ENCODE peak calls at places on chromosomes 16 and 17, in six cellular contexts. One of them, this sample, is unnamed.

GRCh38 chr17:77948690-77949114 is 9.8 kb upstream of the TNRC6C start:
- DNase-seq in AG04449: no peak
- DNase-seq in heart left ventricle: peak; percentile 16
- DNase-seq in AG09309: no peak
- DNase-seq in CD8-positive, alpha-beta T cell: no peak
- DNase-seq in natural killer cell: no peak
- DNase-seq in this sample: peak; percentile 26

GRCh38 chr17:58330544-58330996 is 2.0 kb upstream of the TSPOAP1 start:
- DNase-seq in AG04449: no peak
- DNase-seq in heart left ventricle: no peak
- DNase-seq in AG09309: no peak
- DNase-seq in CD8-positive, alpha-beta T cell: no peak
- DNase-seq in natural killer cell: no peak
- DNase-seq in this sample: no peak

GRCh38 chr16:17590711-17591654 is 120.2 kb upstream of the XYLT1 start:
- DNase-seq in AG04449: no peak
- DNase-seq in heart left ventricle: no peak
- DNase-seq in AG09309: peak; percentile 54
- DNase-seq in CD8-positive, alpha-beta T cell: peak; percentile 32
- DNase-seq in natural killer cell: peak; percentile 22
- DNase-seq in this sample: no peak

GRCh38 chr17:65483438-65483837 is 78.0 kb downstream of the AXIN2 start:
- DNase-seq in AG04449: no peak
- DNase-seq in heart left ventricle: no peak
- DNase-seq in AG09309: no peak
- DNase-seq in CD8-positive, alpha-beta T cell: no peak
- DNase-seq in natural killer cell: no peak
- DNase-seq in this sample: no peak

GRCh38 chr16:47475786-47476185 is 14.7 kb downstream of the PHKB start:
- DNase-seq in AG04449: peak; percentile 16
- DNase-seq in heart left ventricle: no peak
- DNase-seq in AG09309: no peak
- DNase-seq in CD8-positive, alpha-beta T cell: no peak
- DNase-seq in natural killer cell: no peak
- DNase-seq in this sample: no peak

GRCh38 chr17:61397086-61397842 is 2.4 kb upstream of the TBX2 start:
- DNase-seq in AG04449: no peak
- DNase-seq in heart left ventricle: no peak
- DNase-seq in AG09309: no peak
- DNase-seq in CD8-positive, alpha-beta T cell: no peak
- DNase-seq in natural killer cell: no peak
- DNase-seq in this sample: no peak

GRCh38 chr16:15907863-15908478 is 19.6 kb upstream of the CEP20 start:
- DNase-seq in AG04449: no peak
- DNase-seq in heart left ventricle: no peak
- DNase-seq in AG09309: no peak
- DNase-seq in CD8-positive, alpha-beta T cell: no peak
- DNase-seq in natural killer cell: no peak
- DNase-seq in this sample: no peak

GRCh38 chr17:9016941-9017552 is 4.3 kb upstream of the NTN1 start:
- DNase-seq in AG04449: no peak
- DNase-seq in heart left ventricle: no peak
- DNase-seq in AG09309: no peak
- DNase-seq in CD8-positive, alpha-beta T cell: no peak
- DNase-seq in natural killer cell: no peak
- DNase-seq in this sample: no peak

GRCh38 chr17:61689610-61690180 is 98.7 kb upstream of the NACA2 start:
- DNase-seq in AG04449: no peak
- DNase-seq in heart left ventricle: no peak
- DNase-seq in AG09309: no peak
- DNase-seq in CD8-positive, alpha-beta T cell: no peak
- DNase-seq in natural killer cell: no peak
- DNase-seq in this sample: no peak

GRCh38 chr16:66924527-66925321 is 611 bp downstream of the RRAD start:
- DNase-seq in AG04449: no peak
- DNase-seq in heart left ventricle: no peak
- DNase-seq in AG09309: no peak
- DNase-seq in CD8-positive, alpha-beta T cell: peak; percentile 38
- DNase-seq in natural killer cell: peak; percentile 47
- DNase-seq in this sample: peak; percentile 69

GRCh38 chr17:28612936-28613872 is 781 bp downstream of the RSKR start:
- DNase-seq in AG04449: no peak
- DNase-seq in heart left ventricle: no peak
- DNase-seq in AG09309: no peak
- DNase-seq in CD8-positive, alpha-beta T cell: peak; percentile 45
- DNase-seq in natural killer cell: peak; percentile 23
- DNase-seq in this sample: peak; percentile 62

GRCh38 chr17:71521724-71522123 is 599.1 kb upstream of the SOX9 start:
- DNase-seq in AG04449: no peak
- DNase-seq in heart left ventricle: no peak
- DNase-seq in AG09309: no peak
- DNase-seq in CD8-positive, alpha-beta T cell: no peak
- DNase-seq in natural killer cell: no peak
- DNase-seq in this sample: no peak

GRCh38 chr16:87119168-87119567 is 198.0 kb downstream of the C16orf95 start:
- DNase-seq in AG04449: no peak
- DNase-seq in heart left ventricle: no peak
- DNase-seq in AG09309: no peak
- DNase-seq in CD8-positive, alpha-beta T cell: no peak
- DNase-seq in natural killer cell: no peak
- DNase-seq in this sample: no peak

GRCh38 chr16:70753694-70754325 is 47.1 kb downstream of the VAC14 start:
- DNase-seq in AG04449: no peak
- DNase-seq in heart left ventricle: no peak
- DNase-seq in AG09309: no peak
- DNase-seq in CD8-positive, alpha-beta T cell: no peak
- DNase-seq in natural killer cell: no peak
- DNase-seq in this sample: no peak

GRCh38 chr16:55401036-55401435 is 77.0 kb downstream of the IRX6 start:
- DNase-seq in AG04449: no peak
- DNase-seq in heart left ventricle: no peak
- DNase-seq in AG09309: no peak
- DNase-seq in CD8-positive, alpha-beta T cell: no peak
- DNase-seq in natural killer cell: no peak
- DNase-seq in this sample: no peak

GRCh38 chr17:40909755-40910154 is 24.7 kb upstream of the KRT20 start:
- DNase-seq in AG04449: no peak
- DNase-seq in heart left ventricle: no peak
- DNase-seq in AG09309: peak; percentile 82
- DNase-seq in CD8-positive, alpha-beta T cell: no peak
- DNase-seq in natural killer cell: no peak
- DNase-seq in this sample: no peak

GRCh38 chr17:82525712-82526111 is 6.2 kb downstream of the FOXK2 start:
- DNase-seq in AG04449: no peak
- DNase-seq in heart left ventricle: no peak
- DNase-seq in AG09309: no peak
- DNase-seq in CD8-positive, alpha-beta T cell: no peak
- DNase-seq in natural killer cell: no peak
- DNase-seq in this sample: no peak

GRCh38 chr16:25493136-25493811 is 198.5 kb upstream of the HS3ST4 start:
- DNase-seq in AG04449: no peak
- DNase-seq in heart left ventricle: no peak
- DNase-seq in AG09309: no peak
- DNase-seq in CD8-positive, alpha-beta T cell: no peak
- DNase-seq in natural killer cell: no peak
- DNase-seq in this sample: no peak

GRCh38 chr16:10920726-10921427 is 21.4 kb downstream of the DEXI start:
- DNase-seq in AG04449: no peak
- DNase-seq in heart left ventricle: no peak
- DNase-seq in AG09309: no peak
- DNase-seq in CD8-positive, alpha-beta T cell: no peak
- DNase-seq in natural killer cell: no peak
- DNase-seq in this sample: no peak

GRCh38 chr17:19254651-19255050 is 17.5 kb downstream of the EPN2 start:
- DNase-seq in AG04449: no peak
- DNase-seq in heart left ventricle: no peak
- DNase-seq in AG09309: no peak
- DNase-seq in CD8-positive, alpha-beta T cell: no peak
- DNase-seq in natural killer cell: no peak
- DNase-seq in this sample: no peak

GRCh38 chr16:54291981-54292487 is 5.4 kb upstream of the IRX3 start:
- DNase-seq in AG04449: no peak
- DNase-seq in heart left ventricle: no peak
- DNase-seq in AG09309: no peak
- DNase-seq in CD8-positive, alpha-beta T cell: no peak
- DNase-seq in natural killer cell: no peak
- DNase-seq in this sample: no peak

GRCh38 chr16:14172200-14172805 is 101.2 kb downstream of the MRTFB start:
- DNase-seq in AG04449: no peak
- DNase-seq in heart left ventricle: no peak
- DNase-seq in AG09309: peak; percentile 47
- DNase-seq in CD8-positive, alpha-beta T cell: no peak
- DNase-seq in natural killer cell: no peak
- DNase-seq in this sample: no peak

GRCh38 chr17:78737332-78737731 is 44.7 kb downstream of the CYTH1 start:
- DNase-seq in AG04449: no peak
- DNase-seq in heart left ventricle: no peak
- DNase-seq in AG09309: peak; percentile 42
- DNase-seq in CD8-positive, alpha-beta T cell: no peak
- DNase-seq in natural killer cell: no peak
- DNase-seq in this sample: no peak

GRCh38 chr16:22814330-22815105 is 556 bp downstream of the HS3ST2 start:
- DNase-seq in AG04449: no peak
- DNase-seq in heart left ventricle: no peak
- DNase-seq in AG09309: no peak
- DNase-seq in CD8-positive, alpha-beta T cell: no peak
- DNase-seq in natural killer cell: no peak
- DNase-seq in this sample: peak; percentile 14

GRCh38 chr17:57084802-57085447 is at the start of gene AKAP1:
- DNase-seq in AG04449: no peak
- DNase-seq in heart left ventricle: peak; percentile 96
- DNase-seq in AG09309: peak; percentile 46
- DNase-seq in CD8-positive, alpha-beta T cell: peak; percentile 94
- DNase-seq in natural killer cell: peak; percentile 87
- DNase-seq in this sample: peak; percentile 98

GRCh38 chr17:42878123-42878880 is 22.3 kb upstream of the G6PC1 start:
- DNase-seq in AG04449: no peak
- DNase-seq in heart left ventricle: no peak
- DNase-seq in AG09309: no peak
- DNase-seq in CD8-positive, alpha-beta T cell: no peak
- DNase-seq in natural killer cell: no peak
- DNase-seq in this sample: no peak

GRCh38 chr17:72661093-72661944 is 431.2 kb downstream of the SLC39A11 start:
- DNase-seq in AG04449: no peak
- DNase-seq in heart left ventricle: no peak
- DNase-seq in AG09309: no peak
- DNase-seq in CD8-positive, alpha-beta T cell: no peak
- DNase-seq in natural killer cell: no peak
- DNase-seq in this sample: no peak

DNA sequence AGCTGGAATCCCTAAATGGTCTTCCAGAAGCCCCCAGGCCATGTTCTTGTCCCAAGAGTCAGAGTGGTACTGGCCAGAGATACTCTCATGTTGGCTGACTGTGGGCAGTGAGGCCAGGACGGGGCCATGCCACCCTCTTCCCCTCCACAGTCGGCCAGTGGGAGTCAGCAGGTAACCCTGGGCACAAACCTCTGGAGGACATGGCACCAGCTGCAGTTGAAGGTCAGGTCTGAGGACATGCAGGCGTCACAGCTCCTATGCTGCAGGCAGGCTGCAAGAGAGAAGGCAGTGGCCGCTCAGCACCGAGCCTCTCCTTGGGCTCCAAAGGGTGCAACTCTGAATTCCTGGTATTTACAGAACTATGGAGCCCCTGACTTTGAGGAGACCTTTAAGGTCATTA is 68.2 kb downstream of the PLXDC1 start:
- DNase-seq in AG04449: no peak
- DNase-seq in heart left ventricle: no peak
- DNase-seq in AG09309: no peak
- DNase-seq in CD8-positive, alpha-beta T cell: no peak
- DNase-seq in natural killer cell: no peak
- DNase-seq in this sample: no peak
- TF ChIP-seq CTCF in AG04449: no peak
- TF ChIP-seq CTCF in heart left ventricle: no peak
- TF ChIP-seq CTCF in AG09309: no peak
- TF ChIP-seq CTCF in CD8-positive, alpha-beta T cell: no peak
- TF ChIP-seq CTCF in natural killer cell: no peak
- TF ChIP-seq CTCF in this sample: no peak

GRCh38 chr17:76593338-76593737 is 7.7 kb upstream of the ST6GALNAC2 start:
- DNase-seq in AG04449: no peak
- DNase-seq in heart left ventricle: no peak
- DNase-seq in AG09309: no peak
- DNase-seq in CD8-positive, alpha-beta T cell: no peak
- DNase-seq in natural killer cell: no peak
- DNase-seq in this sample: no peak
- TF ChIP-seq CTCF in AG04449: no peak
- TF ChIP-seq CTCF in heart left ventricle: no peak
- TF ChIP-seq CTCF in AG09309: peak; percentile 3
- TF ChIP-seq CTCF in CD8-positive, alpha-beta T cell: no peak
- TF ChIP-seq CTCF in natural killer cell: no peak
- TF ChIP-seq CTCF in this sample: no peak

DNA sequence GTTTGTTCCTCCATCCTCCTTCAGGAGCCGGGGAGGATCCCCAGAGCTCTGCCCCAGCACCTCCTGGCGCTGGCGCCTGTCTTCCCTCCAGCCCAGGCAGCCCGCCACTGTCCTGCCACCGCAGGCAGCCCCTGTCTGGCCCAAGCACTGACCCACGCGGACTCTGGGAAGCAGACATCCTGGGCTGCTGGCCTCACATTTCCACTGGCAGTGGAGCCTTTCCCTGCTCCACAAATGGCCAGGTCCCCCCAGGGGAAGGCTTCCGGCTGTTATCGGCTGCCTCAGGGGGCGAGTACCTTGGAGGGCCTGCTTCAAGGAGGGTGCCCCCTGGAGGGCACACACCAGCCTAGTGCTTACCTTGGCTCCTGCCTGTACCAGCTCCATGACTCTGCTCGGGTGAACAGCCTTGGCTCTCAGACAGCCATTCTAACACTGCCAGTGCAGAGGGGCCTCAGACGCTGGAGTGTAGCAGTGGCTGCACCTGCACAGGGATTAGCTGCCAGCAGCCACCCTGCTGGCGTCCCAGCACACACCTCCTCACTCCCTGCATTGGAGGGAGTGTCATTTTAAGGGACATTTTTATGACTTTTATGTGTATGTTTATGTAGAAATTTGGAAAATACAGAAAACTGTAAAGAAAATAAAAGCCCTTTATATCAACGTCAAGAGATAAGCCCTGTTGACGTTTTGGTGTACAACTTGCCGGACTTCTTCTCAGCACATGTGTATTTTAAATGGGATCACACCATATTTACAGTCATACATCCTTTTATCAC is 21.0 kb downstream of the ACE start:
- DNase-seq in AG04449: no peak
- DNase-seq in heart left ventricle: no peak
- DNase-seq in AG09309: no peak
- DNase-seq in CD8-positive, alpha-beta T cell: no peak
- DNase-seq in natural killer cell: no peak
- DNase-seq in this sample: peak; percentile 51
- TF ChIP-seq CTCF in AG04449: peak; percentile 24
- TF ChIP-seq CTCF in heart left ventricle: no peak
- TF ChIP-seq CTCF in AG09309: peak; percentile 29
- TF ChIP-seq CTCF in CD8-positive, alpha-beta T cell: no peak
- TF ChIP-seq CTCF in natural killer cell: no peak
- TF ChIP-seq CTCF in this sample: peak; percentile 30

DNA sequence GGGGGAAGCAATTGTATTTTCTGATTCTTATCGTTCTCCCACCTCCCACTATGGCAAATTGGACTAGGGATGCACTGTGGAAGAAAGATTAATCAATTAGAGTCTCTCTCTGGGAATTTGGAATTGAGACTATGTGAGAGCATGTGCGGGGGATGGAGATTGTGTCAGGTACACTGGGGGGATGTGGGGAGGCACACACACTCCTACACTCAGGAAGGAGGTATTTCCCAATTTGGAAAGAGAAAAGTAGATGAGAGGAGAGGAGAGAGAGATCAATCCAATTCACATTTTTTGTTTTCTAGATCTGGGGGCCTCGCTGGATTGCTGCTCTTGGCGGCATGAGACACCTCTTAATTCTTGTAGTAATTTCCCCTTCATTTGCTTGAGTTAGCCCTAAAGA is 14.3 kb upstream of the PRKCB start:
- DNase-seq in AG04449: no peak
- DNase-seq in heart left ventricle: no peak
- DNase-seq in AG09309: no peak
- DNase-seq in CD8-positive, alpha-beta T cell: no peak
- DNase-seq in natural killer cell: no peak
- DNase-seq in this sample: no peak
- TF ChIP-seq CTCF in AG04449: no peak
- TF ChIP-seq CTCF in heart left ventricle: no peak
- TF ChIP-seq CTCF in AG09309: no peak
- TF ChIP-seq CTCF in CD8-positive, alpha-beta T cell: no peak
- TF ChIP-seq CTCF in natural killer cell: no peak
- TF ChIP-seq CTCF in this sample: no peak

This sample was measured in endothelial cell.